ENCODE peak calls at places on chromosomes 6 and 20, in ten cellular contexts. One of them, this sample, is unnamed.

GRCh38 chr6:53983301-53983700 is 127.9 kb upstream of the MLIP start:
- DNase-seq in heart left ventricle: no peak
- DNase-seq in A673: no peak
- DNase-seq in PC-9: no peak
- DNase-seq in stomach: no peak
- DNase-seq in tibial artery: no peak
- DNase-seq in ovary: no peak
- DNase-seq in right lobe of liver: no peak
- DNase-seq in neural progenitor cell: no peak
- DNase-seq in upper lobe of right lung: no peak
- DNase-seq in this sample: no peak

GRCh38 chr20:38059832-38060231 is 26.3 kb downstream of the RPRD1B start:
- DNase-seq in heart left ventricle: no peak
- DNase-seq in A673: no peak
- DNase-seq in PC-9: no peak
- DNase-seq in stomach: peak; percentile 30
- DNase-seq in tibial artery: no peak
- DNase-seq in ovary: no peak
- DNase-seq in right lobe of liver: peak; percentile 65
- DNase-seq in neural progenitor cell: no peak
- DNase-seq in upper lobe of right lung: no peak
- DNase-seq in this sample: no peak

GRCh38 chr6:95091823-95092436 is 485.4 kb upstream of the MANEA start:
- DNase-seq in heart left ventricle: no peak
- DNase-seq in A673: peak; percentile 80
- DNase-seq in PC-9: no peak
- DNase-seq in stomach: no peak
- DNase-seq in tibial artery: no peak
- DNase-seq in ovary: no peak
- DNase-seq in right lobe of liver: no peak
- DNase-seq in neural progenitor cell: peak; percentile 61
- DNase-seq in upper lobe of right lung: no peak
- DNase-seq in this sample: no peak

GRCh38 chr6:166733900-166734299 is 106.8 kb upstream of the RPS6KA2 start:
- DNase-seq in heart left ventricle: no peak
- DNase-seq in A673: no peak
- DNase-seq in PC-9: no peak
- DNase-seq in stomach: no peak
- DNase-seq in tibial artery: no peak
- DNase-seq in ovary: no peak
- DNase-seq in right lobe of liver: no peak
- DNase-seq in neural progenitor cell: no peak
- DNase-seq in upper lobe of right lung: no peak
- DNase-seq in this sample: no peak

GRCh38 chr20:1467355-1468116 is 887 bp upstream of the NSFL1C start:
- DNase-seq in heart left ventricle: no peak
- DNase-seq in A673: no peak
- DNase-seq in PC-9: no peak
- DNase-seq in stomach: peak; percentile 69
- DNase-seq in tibial artery: peak; percentile 41
- DNase-seq in ovary: peak; percentile 27
- DNase-seq in right lobe of liver: no peak
- DNase-seq in neural progenitor cell: peak; percentile 22
- DNase-seq in upper lobe of right lung: no peak
- DNase-seq in this sample: no peak

GRCh38 chr6:32430179-32430578 is 9.5 kb upstream of the HLA-DRA start:
- DNase-seq in heart left ventricle: no peak
- DNase-seq in A673: no peak
- DNase-seq in PC-9: no peak
- DNase-seq in stomach: no peak
- DNase-seq in tibial artery: no peak
- DNase-seq in ovary: no peak
- DNase-seq in right lobe of liver: no peak
- DNase-seq in neural progenitor cell: no peak
- DNase-seq in upper lobe of right lung: no peak
- DNase-seq in this sample: no peak

GRCh38 chr20:53387983-53388675 is 205.5 kb downstream of the ZNF217 start:
- DNase-seq in heart left ventricle: no peak
- DNase-seq in A673: no peak
- DNase-seq in PC-9: no peak
- DNase-seq in stomach: no peak
- DNase-seq in tibial artery: no peak
- DNase-seq in ovary: no peak
- DNase-seq in right lobe of liver: no peak
- DNase-seq in neural progenitor cell: no peak
- DNase-seq in upper lobe of right lung: no peak
- DNase-seq in this sample: no peak

GRCh38 chr20:9389321-9389720 is 125.1 kb upstream of the LAMP5 start:
- DNase-seq in heart left ventricle: no peak
- DNase-seq in A673: no peak
- DNase-seq in PC-9: no peak
- DNase-seq in stomach: peak; percentile 44
- DNase-seq in tibial artery: no peak
- DNase-seq in ovary: no peak
- DNase-seq in right lobe of liver: no peak
- DNase-seq in neural progenitor cell: no peak
- DNase-seq in upper lobe of right lung: no peak
- DNase-seq in this sample: no peak

GRCh38 chr20:44334306-44334705 is 2.5 kb upstream of the R3HDML start:
- DNase-seq in heart left ventricle: no peak
- DNase-seq in A673: no peak
- DNase-seq in PC-9: no peak
- DNase-seq in stomach: no peak
- DNase-seq in tibial artery: no peak
- DNase-seq in ovary: no peak
- DNase-seq in right lobe of liver: no peak
- DNase-seq in neural progenitor cell: no peak
- DNase-seq in upper lobe of right lung: peak; percentile 55
- DNase-seq in this sample: no peak

GRCh38 chr6:38307730-38308129 is 332.0 kb downstream of the BTBD9 start:
- DNase-seq in heart left ventricle: no peak
- DNase-seq in A673: no peak
- DNase-seq in PC-9: no peak
- DNase-seq in stomach: no peak
- DNase-seq in tibial artery: no peak
- DNase-seq in ovary: no peak
- DNase-seq in right lobe of liver: no peak
- DNase-seq in neural progenitor cell: no peak
- DNase-seq in upper lobe of right lung: no peak
- DNase-seq in this sample: no peak

GRCh38 chr6:110944681-110945151 is 13.8 kb upstream of the GTF3C6 start:
- DNase-seq in heart left ventricle: no peak
- DNase-seq in A673: no peak
- DNase-seq in PC-9: peak; percentile 18
- DNase-seq in stomach: no peak
- DNase-seq in tibial artery: no peak
- DNase-seq in ovary: no peak
- DNase-seq in right lobe of liver: no peak
- DNase-seq in neural progenitor cell: no peak
- DNase-seq in upper lobe of right lung: no peak
- DNase-seq in this sample: no peak

GRCh38 chr6:147805155-147805554 is 296.7 kb downstream of the SAMD5 start:
- DNase-seq in heart left ventricle: no peak
- DNase-seq in A673: no peak
- DNase-seq in PC-9: no peak
- DNase-seq in stomach: no peak
- DNase-seq in tibial artery: no peak
- DNase-seq in ovary: no peak
- DNase-seq in right lobe of liver: no peak
- DNase-seq in neural progenitor cell: no peak
- DNase-seq in upper lobe of right lung: no peak
- DNase-seq in this sample: no peak

GRCh38 chr6:53103993-53104675 is 38.9 kb downstream of the FBXO9 start:
- DNase-seq in heart left ventricle: no peak
- DNase-seq in A673: peak; percentile 25
- DNase-seq in PC-9: peak; percentile 21
- DNase-seq in stomach: no peak
- DNase-seq in tibial artery: no peak
- DNase-seq in ovary: no peak
- DNase-seq in right lobe of liver: no peak
- DNase-seq in neural progenitor cell: peak; percentile 16
- DNase-seq in upper lobe of right lung: no peak
- DNase-seq in this sample: no peak

GRCh38 chr20:58245181-58245891 is 16.9 kb upstream of the ANKRD60 start:
- DNase-seq in heart left ventricle: no peak
- DNase-seq in A673: no peak
- DNase-seq in PC-9: no peak
- DNase-seq in stomach: no peak
- DNase-seq in tibial artery: no peak
- DNase-seq in ovary: no peak
- DNase-seq in right lobe of liver: no peak
- DNase-seq in neural progenitor cell: no peak
- DNase-seq in upper lobe of right lung: no peak
- DNase-seq in this sample: no peak

GRCh38 chr20:58244517-58245030 is 16.1 kb upstream of the ANKRD60 start:
- DNase-seq in heart left ventricle: no peak
- DNase-seq in A673: no peak
- DNase-seq in PC-9: no peak
- DNase-seq in stomach: no peak
- DNase-seq in tibial artery: no peak
- DNase-seq in ovary: no peak
- DNase-seq in right lobe of liver: no peak
- DNase-seq in neural progenitor cell: no peak
- DNase-seq in upper lobe of right lung: no peak
- DNase-seq in this sample: peak; percentile 70

GRCh38 chr20:58245931-58246330 is 17.5 kb upstream of the ANKRD60 start:
- DNase-seq in heart left ventricle: no peak
- DNase-seq in A673: no peak
- DNase-seq in PC-9: no peak
- DNase-seq in stomach: no peak
- DNase-seq in tibial artery: no peak
- DNase-seq in ovary: no peak
- DNase-seq in right lobe of liver: no peak
- DNase-seq in neural progenitor cell: no peak
- DNase-seq in upper lobe of right lung: no peak
- DNase-seq in this sample: peak; percentile 75

GRCh38 chr20:58243653-58244410 is 15.4 kb upstream of the ANKRD60 start:
- DNase-seq in heart left ventricle: no peak
- DNase-seq in A673: no peak
- DNase-seq in PC-9: no peak
- DNase-seq in stomach: no peak
- DNase-seq in tibial artery: no peak
- DNase-seq in ovary: no peak
- DNase-seq in right lobe of liver: no peak
- DNase-seq in neural progenitor cell: no peak
- DNase-seq in upper lobe of right lung: no peak
- DNase-seq in this sample: no peak

GRCh38 chr20:58246346-58246745 is 17.9 kb upstream of the ANKRD60 start:
- DNase-seq in heart left ventricle: no peak
- DNase-seq in A673: peak; percentile 34
- DNase-seq in PC-9: no peak
- DNase-seq in stomach: no peak
- DNase-seq in tibial artery: no peak
- DNase-seq in ovary: no peak
- DNase-seq in right lobe of liver: no peak
- DNase-seq in neural progenitor cell: peak; percentile 42
- DNase-seq in upper lobe of right lung: no peak
- DNase-seq in this sample: peak; percentile 77
- TF ChIP-seq CTCF in heart left ventricle: peak; percentile 19
- TF ChIP-seq CTCF in A673: peak; percentile 37
- TF ChIP-seq CTCF in PC-9: peak; percentile 44
- TF ChIP-seq CTCF in stomach: no peak
- TF ChIP-seq CTCF in tibial artery: no peak
- TF ChIP-seq CTCF in ovary: peak; percentile 9
- TF ChIP-seq CTCF in right lobe of liver: peak; percentile 14
- TF ChIP-seq CTCF in neural progenitor cell: peak; percentile 47
- TF ChIP-seq CTCF in upper lobe of right lung: no peak
- TF ChIP-seq CTCF in this sample: peak; percentile 65

DNA sequence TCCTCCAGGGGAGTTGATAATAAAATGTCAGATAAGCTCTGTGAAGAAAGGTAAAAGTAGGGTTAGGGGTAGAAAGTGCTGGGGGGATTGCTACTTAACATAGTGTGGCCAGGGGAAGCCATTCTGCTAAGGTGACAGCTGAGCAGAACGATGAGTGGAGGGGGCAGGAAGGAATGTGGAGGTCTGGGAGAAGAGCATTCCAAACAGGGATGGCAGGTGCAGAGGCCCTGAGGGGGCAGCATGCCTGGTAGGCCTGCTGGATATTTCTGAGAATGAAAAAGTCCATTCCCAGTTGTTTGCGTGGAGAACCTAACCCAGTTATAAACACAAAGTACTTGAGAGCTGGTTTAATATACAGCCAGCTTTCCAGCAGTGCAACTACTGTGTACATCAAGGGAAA is 9.3 kb downstream of the GFRA4 start:
- DNase-seq in heart left ventricle: no peak
- DNase-seq in A673: no peak
- DNase-seq in PC-9: no peak
- DNase-seq in stomach: no peak
- DNase-seq in tibial artery: no peak
- DNase-seq in ovary: no peak
- DNase-seq in right lobe of liver: no peak
- DNase-seq in neural progenitor cell: no peak
- DNase-seq in upper lobe of right lung: no peak
- DNase-seq in this sample: no peak
- H3K4me1 ChIP-seq in heart left ventricle: no peaks in the 10 kb centered on the region
- H3K4me1 ChIP-seq in A673: no peaks in the 10 kb centered on the region
- H3K4me1 ChIP-seq in PC-9: no peaks in the 10 kb centered on the region
- H3K4me1 ChIP-seq in stomach: no peaks in the 10 kb centered on the region
- H3K4me1 ChIP-seq in tibial artery: no peaks in the 10 kb centered on the region
- H3K4me1 ChIP-seq in ovary: no peaks in the 10 kb centered on the region
- H3K4me1 ChIP-seq in right lobe of liver: no peaks in the 10 kb centered on the region
- H3K4me1 ChIP-seq in neural progenitor cell: peaks cover 6% of the 10 kb centered on the region
- H3K4me1 ChIP-seq in upper lobe of right lung: no peaks in the 10 kb centered on the region
- H3K4me1 ChIP-seq in this sample: no peaks in the 10 kb centered on the region

DNA sequence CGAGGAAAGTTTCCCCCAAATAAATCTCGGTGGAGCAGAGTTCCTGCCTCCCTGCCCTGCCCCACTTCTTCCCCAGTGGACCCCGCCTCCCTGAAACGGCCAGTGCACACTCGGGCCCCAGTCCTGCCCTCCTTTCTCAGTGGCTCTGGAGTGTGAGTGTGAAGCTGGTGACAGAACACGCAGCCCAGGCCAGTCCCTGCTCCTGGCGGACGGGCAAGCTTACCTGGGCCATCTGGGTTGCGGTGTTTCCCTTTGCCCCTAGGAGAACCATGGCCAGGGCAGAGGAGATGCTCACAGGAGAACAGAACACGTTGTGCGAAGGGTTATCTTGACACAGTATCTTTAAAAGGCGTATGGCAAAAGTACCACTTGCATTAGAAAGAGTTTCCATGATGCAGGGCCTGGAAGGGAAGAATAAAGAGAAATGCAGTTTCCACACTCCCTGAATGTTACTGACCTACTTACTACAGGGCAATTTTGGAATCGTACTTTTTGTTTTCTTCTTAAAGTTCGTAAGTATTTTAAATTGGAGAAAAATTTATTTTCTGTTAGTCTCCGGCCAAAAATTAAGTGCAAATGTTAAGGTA is 2.8 kb downstream of the SERPINB9 start:
- DNase-seq in heart left ventricle: no peak
- DNase-seq in A673: no peak
- DNase-seq in PC-9: no peak
- DNase-seq in stomach: no peak
- DNase-seq in tibial artery: no peak
- DNase-seq in ovary: no peak
- DNase-seq in right lobe of liver: no peak
- DNase-seq in neural progenitor cell: no peak
- DNase-seq in upper lobe of right lung: no peak
- DNase-seq in this sample: no peak
- H3K27ac ChIP-seq in heart left ventricle: no peak overlapping the region
- H3K27ac ChIP-seq in A673: no peak overlapping the region
- H3K27ac ChIP-seq in PC-9: no peak overlapping the region
- H3K27ac ChIP-seq in stomach: peak overlapping the region; percentile 25
- H3K27ac ChIP-seq in tibial artery: no peak overlapping the region
- H3K27ac ChIP-seq in ovary: no peak overlapping the region
- H3K27ac ChIP-seq in right lobe of liver: no peak overlapping the region
- H3K27ac ChIP-seq in neural progenitor cell: no peak overlapping the region
- H3K27ac ChIP-seq in upper lobe of right lung: no peak overlapping the region
- H3K27ac ChIP-seq in this sample: no peak overlapping the region

GRCh38 chr6:13614926-13615801 is at the start of gene NOL7:
- DNase-seq in heart left ventricle: peak; percentile 98
- DNase-seq in A673: peak; percentile 99
- DNase-seq in PC-9: peak; percentile 98
- DNase-seq in stomach: peak; percentile 97
- DNase-seq in tibial artery: peak; percentile 96
- DNase-seq in ovary: peak; percentile 99
- DNase-seq in right lobe of liver: peak; percentile 99
- DNase-seq in neural progenitor cell: peak; percentile 99
- DNase-seq in upper lobe of right lung: peak; percentile 98
- DNase-seq in this sample: peak; percentile 97
- TF ChIP-seq CTCF in heart left ventricle: peak; percentile 89
- TF ChIP-seq CTCF in A673: peak; percentile 98
- TF ChIP-seq CTCF in PC-9: peak; percentile 76
- TF ChIP-seq CTCF in stomach: no peak
- TF ChIP-seq CTCF in tibial artery: peak; percentile 86
- TF ChIP-seq CTCF in ovary: peak; percentile 98
- TF ChIP-seq CTCF in right lobe of liver: peak; percentile 97
- TF ChIP-seq CTCF in neural progenitor cell: peak; percentile 81
- TF ChIP-seq CTCF in upper lobe of right lung: peak; percentile 89
- TF ChIP-seq CTCF in this sample: peak; percentile 96

This sample was measured in RWPE2.